ENCODE peak calls at places on chromosomes 12 and 14, in four cellular contexts. A is cardiac muscle cell, S is PC-9, R is B cell. M is an unnamed sample.

GRCh38 chr12:58703911-58704310 is 216.4 kb downstream of the LRIG3 start:
- DNase-seq in A (no peak), S (no peak), R (no peak), M (no peak)

GRCh38 chr12:88552672-88553079 is 27.6 kb downstream of the KITLG start:
- DNase-seq in A (no peak), S (peak), R (no peak), M (no peak)

GRCh38 chr14:87944987-87945604 is 47.9 kb downstream of the GALC start:
- DNase-seq in A (peak), S (no peak), R (peak), M (no peak)

GRCh38 chr12:12442548-12443071 is 85.7 kb downstream of the BORCS5 start:
- DNase-seq in A (no peak), S (no peak), R (no peak), M (no peak)

GRCh38 chr12:49548822-49549648 is 10.2 kb downstream of the KCNH3 start:
- DNase-seq in A (peak), S (no peak), R (peak), M (no peak)

GRCh38 chr12:103840399-103840880 is 594 bp downstream of the NT5DC3 start:
- DNase-seq in A (no peak), S (no peak), R (peak), M (no peak)

GRCh38 chr12:94026566-94026965 is 121.8 kb upstream of the PLXNC1 start:
- DNase-seq in A (no peak), S (no peak), R (no peak), M (no peak)

GRCh38 chr12:132488127-132489077 is 1.5 kb upstream of the FBRSL1 start:
- DNase-seq in A (no peak), S (no peak), R (peak), M (peak)

GRCh38 chr12:93944196-93944595 is 204.2 kb upstream of the PLXNC1 start:
- DNase-seq in A (no peak), S (no peak), R (no peak), M (no peak)

GRCh38 chr14:103427485-103428443 is 42.5 kb downstream of the MARK3 start:
- DNase-seq in A (no peak), S (no peak), R (no peak), M (no peak)

GRCh38 chr14:78835052-78835451 is 664.9 kb downstream of the NRXN3 start:
- DNase-seq in A (peak), S (no peak), R (no peak), M (no peak)

GRCh38 chr14:84225243-84225642 is 1304.7 kb upstream of the FLRT2 start:
- DNase-seq in A (peak), S (no peak), R (no peak), M (no peak)

GRCh38 chr12:124993568-124994434 is at the start of gene BRI3BP:
- DNase-seq in A (peak), S (no peak), R (peak), M (peak)

GRCh38 chr12:49648722-49649032 is 25.3 kb downstream of the PRPF40B start:
- DNase-seq in A (peak), S (no peak), R (no peak), M (no peak)

GRCh38 chr12:109720152-109720855 is 6.7 kb downstream of the FAM222A start:
- DNase-seq in A (no peak), S (no peak), R (no peak), M (no peak)

GRCh38 chr14:94650806-94651805 is 38.9 kb downstream of the SERPINA3 start:
- DNase-seq in A (peak), S (no peak), R (no peak), M (no peak)

GRCh38 chr14:104109731-104110361 is 24.3 kb downstream of the ASPG start:
- DNase-seq in A (no peak), S (no peak), R (no peak), M (no peak)

GRCh38 chr14:106622200-106622745 is 1095.9 kb downstream of the TMEM121 start:
- DNase-seq in A (no peak), S (no peak), R (no peak), M (peak)

GRCh38 chr12:46214668-46215429 is 54.0 kb downstream of the SLC38A1 start:
- DNase-seq in A (no peak), S (no peak), R (peak), M (peak)

GRCh38 chr12:43206396-43206795 is 345.6 kb downstream of the ADAMTS20 start:
- DNase-seq in A (no peak), S (no peak), R (no peak), M (no peak)

GRCh38 chr14:21467620-21468019 is 9.1 kb downstream of the RAB2B start:
- DNase-seq in A (no peak), S (no peak), R (no peak), M (no peak)

DNA sequence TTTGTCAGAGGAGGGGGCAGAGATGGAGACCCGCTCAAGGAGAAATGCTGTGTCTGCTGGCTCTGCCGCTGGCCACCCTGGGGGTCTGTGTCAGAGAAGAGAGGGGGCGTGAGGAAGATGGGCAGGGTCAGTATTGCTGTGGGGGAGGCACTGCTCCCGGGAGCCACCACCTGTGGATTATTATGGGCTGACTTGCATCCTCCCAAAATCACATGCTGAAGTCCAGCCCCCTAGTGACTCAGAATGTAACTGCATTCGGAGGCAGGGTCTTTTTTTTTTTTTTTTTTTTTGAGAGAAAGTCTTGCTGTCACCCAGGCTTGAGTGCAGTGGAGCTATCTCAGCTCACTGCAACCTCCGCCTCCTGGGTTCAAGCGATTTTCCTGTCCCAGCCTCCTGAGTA is 12.3 kb downstream of the ABCD4 start:
- DNase-seq in A (no peak), S (no peak), R (peak), M (no peak)
- TF ChIP-seq CTCF in A (peak), S (peak), R (peak), M (peak)

GRCh38 chr12:24270965-24271364 is 321.5 kb upstream of the SOX5 start:
- DNase-seq in A (peak), S (no peak), R (no peak), M (no peak)

GRCh38 chr12:24270464-24270863 is 321.0 kb upstream of the SOX5 start:
- DNase-seq in A (no peak), S (no peak), R (no peak), M (no peak)

GRCh38 chr12:24266982-24267381 is 317.5 kb upstream of the SOX5 start:
- DNase-seq in A (no peak), S (no peak), R (no peak), M (no peak)

DNA sequence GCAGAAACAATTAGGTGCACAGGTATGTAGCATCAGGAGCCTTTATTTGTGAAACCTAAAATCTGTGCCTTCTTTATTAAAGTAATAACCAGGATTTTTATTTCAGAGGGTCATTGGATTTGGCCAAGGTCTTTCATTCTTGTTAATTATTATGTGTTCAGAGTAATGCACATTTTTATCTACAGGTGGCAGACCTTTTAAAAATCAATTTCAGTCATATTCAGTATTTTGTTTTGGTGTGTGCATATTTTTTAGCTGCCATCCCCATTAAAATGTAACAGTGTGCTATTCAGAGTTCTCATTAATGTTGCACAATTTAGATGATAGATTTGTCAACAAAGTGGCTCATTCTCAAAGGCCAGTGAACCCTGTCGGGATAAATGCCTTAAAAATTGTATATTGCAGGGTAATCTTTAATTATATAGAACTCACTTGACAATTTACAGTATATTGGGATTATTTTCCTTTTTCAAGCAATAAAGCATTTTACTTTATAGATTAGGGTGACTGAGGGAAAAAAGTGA is 319.3 kb upstream of the SOX5 start:
- DNase-seq in A (no peak), S (no peak), R (no peak), M (no peak)
- TF ChIP-seq CTCF in A (no peak), S (no peak), R (no peak), M (no peak)

GRCh38 chr12:70402597-70402996 is 36.5 kb downstream of the KCNMB4 start:
- DNase-seq in A (no peak), S (no peak), R (no peak), M (no peak)
- TF ChIP-seq CTCF in A (peak), S (no peak), R (no peak), M (no peak)

DNA sequence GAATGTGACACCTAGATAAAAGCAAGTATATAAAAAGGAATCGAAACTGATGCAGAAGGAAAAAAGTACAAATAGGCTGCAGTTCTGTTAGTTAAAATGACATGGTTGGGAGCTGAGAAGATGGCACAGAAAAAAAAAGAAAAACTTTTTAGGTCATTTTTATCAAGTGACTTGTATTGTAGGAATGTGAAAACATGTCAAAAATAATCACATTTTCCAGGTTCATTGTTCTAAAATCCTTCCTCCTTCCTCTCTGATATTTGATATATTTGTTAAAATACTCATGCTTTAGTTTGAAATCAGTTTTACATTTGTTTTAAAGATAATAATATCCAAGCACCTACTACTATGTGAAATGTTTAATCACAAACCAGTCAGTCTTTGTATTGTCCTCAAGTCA is 507.9 kb downstream of the PRKD1 start:
- DNase-seq in A (no peak), S (no peak), R (no peak), M (no peak)
- TF ChIP-seq CTCF in A (no peak), S (no peak), R (no peak), M (no peak)

M was measured in natural killer cell.